ENCODE peak calls at places on chromosome 14, in four cellular contexts. I is lower leg skin, X is fibroblast of lung, H is astrocyte of the cerebellum. B is an unnamed sample.

GRCh38 chr14:78424311-78424710 is 254.1 kb downstream of the NRXN3 start:
- DNase-seq in I (no peak), X (no peak), H (no peak), B (no peak)

GRCh38 chr14:53035796-53036195 is 84.9 kb upstream of the FERMT2 start:
- DNase-seq in I (no peak), X (peak), H (no peak), B (peak)

GRCh38 chr14:101027966-101028365 is 124.4 kb upstream of the RTL1 start:
- DNase-seq in I (peak), X (no peak), H (no peak), B (no peak)

GRCh38 chr14:77598366-77599050 is 17.9 kb downstream of the SPTLC2 start:
- DNase-seq in I (no peak), X (no peak), H (no peak), B (no peak)

GRCh38 chr14:76844223-76844622 is 18.0 kb downstream of the LRRC74A start:
- DNase-seq in I (peak), X (peak), H (no peak), B (no peak)

GRCh38 chr14:64410084-64410774 is 22.1 kb downstream of the MTHFD1 start:
- DNase-seq in I (peak), X (peak), H (no peak), B (peak)

GRCh38 chr14:52299692-52300278 is 14.3 kb upstream of the PTGER2 start:
- DNase-seq in I (no peak), X (peak), H (no peak), B (peak)

GRCh38 chr14:101810897-101811620 is 49.5 kb downstream of the PPP2R5C start:
- DNase-seq in I (no peak), X (peak), H (no peak), B (peak)

GRCh38 chr14:99215277-99215676 is 56.7 kb downstream of the BCL11B start:
- DNase-seq in I (no peak), X (peak), H (peak), B (peak)

GRCh38 chr14:102711207-102711606 is 66.0 kb upstream of the TRAF3 start:
- DNase-seq in I (no peak), X (no peak), H (no peak), B (no peak)

GRCh38 chr14:24456980-24457379 is 14.4 kb upstream of the SDR39U1 start:
- DNase-seq in I (peak), X (peak), H (no peak), B (no peak)

GRCh38 chr14:105497671-105498429 is 6.8 kb downstream of the TEDC1 start:
- DNase-seq in I (no peak), X (no peak), H (no peak), B (no peak)

GRCh38 chr14:81589381-81590065 is 55.9 kb upstream of the SEL1L start:
- DNase-seq in I (no peak), X (no peak), H (no peak), B (no peak)

GRCh38 chr14:102951034-102951433 is 28.6 kb downstream of the AMN start:
- DNase-seq in I (no peak), X (no peak), H (no peak), B (no peak)

GRCh38 chr14:69004731-69005431 is 25.8 kb upstream of the ACTN1 start:
- DNase-seq in I (no peak), X (peak), H (no peak), B (no peak)

GRCh38 chr14:83425138-83425537 is 1891.5 kb upstream of the SEL1L start:
- DNase-seq in I (no peak), X (peak), H (peak), B (peak)

GRCh38 chr14:96797943-96798349 is 764 bp downstream of the VRK1 start:
- DNase-seq in I (no peak), X (no peak), H (no peak), B (peak)

GRCh38 chr14:103725739-103726395 is 10.3 kb downstream of the ZFYVE21 start:
- DNase-seq in I (no peak), X (no peak), H (no peak), B (no peak)

GRCh38 chr14:96581902-96582640 is 79.9 kb downstream of the PAPOLA start:
- DNase-seq in I (peak), X (no peak), H (no peak), B (no peak)

GRCh38 chr14:23831591-23831990 is 122.0 kb upstream of the DHRS4 start:
- DNase-seq in I (no peak), X (no peak), H (no peak), B (no peak)

DNA sequence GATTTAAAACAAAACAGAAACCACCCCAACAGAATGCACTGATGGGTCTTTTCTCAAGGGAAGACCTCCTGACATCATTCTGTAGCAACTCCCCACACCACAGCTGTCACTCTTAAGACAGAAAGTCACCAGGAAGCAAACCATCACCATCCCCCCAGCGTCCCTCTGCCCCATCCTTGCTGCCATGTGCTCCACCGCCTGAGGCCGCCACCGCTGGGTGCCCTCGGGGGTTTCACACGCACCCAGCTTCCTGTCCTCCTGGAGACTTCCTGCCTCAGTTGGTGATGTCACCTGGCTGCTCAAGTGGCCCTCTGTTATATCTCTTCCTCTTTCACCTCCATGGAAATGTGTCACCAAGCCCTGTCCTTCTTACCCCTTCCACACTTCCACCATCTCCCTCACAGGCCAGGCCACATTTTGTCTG is 71.4 kb upstream of the GPR68 start:
- DNase-seq in I (no peak), X (no peak), H (no peak), B (no peak)
- TF ChIP-seq CTCF in I (no peak), X (no peak), H (no peak), B (no peak)

GRCh38 chr14:94540031-94540794 is 21.0 kb upstream of the SERPINA4 start:
- DNase-seq in I (peak), X (no peak), H (no peak), B (peak)

GRCh38 chr14:94532462-94532861 is 23.2 kb upstream of the SERPINA12 start:
- DNase-seq in I (no peak), X (peak), H (peak), B (no peak)

GRCh38 chr14:94538070-94538740 is 23.0 kb upstream of the SERPINA4 start:
- DNase-seq in I (peak), X (no peak), H (no peak), B (no peak)

GRCh38 chr14:94539181-94539580 is 22.1 kb upstream of the SERPINA4 start:
- DNase-seq in I (peak), X (no peak), H (no peak), B (no peak)

GRCh38 chr14:94536836-94537235 is 24.4 kb upstream of the SERPINA4 start:
- DNase-seq in I (peak), X (no peak), H (no peak), B (no peak)
- TF ChIP-seq CTCF in I (no peak), X (no peak), H (peak), B (no peak)

GRCh38 chr14:89955418-89956293 is at the start of gene TDP1:
- DNase-seq in I (peak), X (peak), H (peak), B (peak)
- TF ChIP-seq CTCF in I (no peak), X (no peak), H (no peak), B (no peak)

DNA sequence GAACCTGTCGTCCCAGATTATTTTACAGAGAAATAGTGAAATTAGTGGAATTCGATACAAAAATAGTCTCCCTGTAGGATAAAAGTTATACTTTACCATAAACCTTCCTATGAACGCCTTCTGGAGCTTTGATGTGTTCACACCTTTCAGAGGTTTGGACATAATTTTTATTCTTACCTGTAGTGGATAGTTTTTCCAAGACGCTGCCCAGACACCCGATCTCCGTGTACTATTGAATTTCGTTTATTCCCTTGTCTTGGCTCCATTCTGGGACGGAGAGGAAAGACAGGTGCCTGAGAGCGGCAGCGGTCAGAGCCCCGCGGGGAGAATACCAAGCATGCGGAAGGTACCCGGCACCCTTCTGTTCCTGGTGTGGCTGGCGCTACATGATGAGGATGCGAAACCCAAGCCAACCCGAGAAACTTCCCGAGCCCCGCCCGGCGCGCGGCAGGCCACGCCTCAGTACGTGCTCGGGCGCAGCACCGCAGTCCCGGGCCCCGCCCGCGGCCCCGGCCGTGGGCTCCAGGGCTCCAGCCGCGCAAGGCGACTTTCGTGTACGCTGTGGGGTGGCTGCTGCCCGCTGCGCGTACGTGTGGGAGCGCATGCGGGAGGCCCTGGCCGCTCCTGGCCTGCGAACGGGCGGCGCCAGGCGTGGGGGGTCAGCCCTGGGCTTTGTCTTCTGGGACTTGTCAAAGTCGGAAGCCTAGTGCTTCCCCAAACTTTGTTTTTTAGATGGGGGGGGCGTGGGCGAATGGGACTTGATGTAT is 11.3 kb upstream of the SNAPC1 start:
- DNase-seq in I (peak), X (peak), H (peak), B (peak)
- TF ChIP-seq CTCF in I (no peak), X (no peak), H (no peak), B (no peak)

GRCh38 chr14:74382231-74382630 is 34.0 kb downstream of the VRTN start:
- DNase-seq in I (no peak), X (no peak), H (no peak), B (no peak)

GRCh38 chr14:74380172-74380571 is 31.9 kb downstream of the VRTN start:
- DNase-seq in I (no peak), X (no peak), H (no peak), B (peak)

GRCh38 chr14:74380845-74381244 is 32.6 kb downstream of the VRTN start:
- DNase-seq in I (no peak), X (no peak), H (no peak), B (no peak)

GRCh38 chr14:74377976-74378690 is 29.9 kb downstream of the VRTN start:
- DNase-seq in I (no peak), X (no peak), H (no peak), B (no peak)
- TF ChIP-seq CTCF in I (no peak), X (no peak), H (no peak), B (no peak)

DNA sequence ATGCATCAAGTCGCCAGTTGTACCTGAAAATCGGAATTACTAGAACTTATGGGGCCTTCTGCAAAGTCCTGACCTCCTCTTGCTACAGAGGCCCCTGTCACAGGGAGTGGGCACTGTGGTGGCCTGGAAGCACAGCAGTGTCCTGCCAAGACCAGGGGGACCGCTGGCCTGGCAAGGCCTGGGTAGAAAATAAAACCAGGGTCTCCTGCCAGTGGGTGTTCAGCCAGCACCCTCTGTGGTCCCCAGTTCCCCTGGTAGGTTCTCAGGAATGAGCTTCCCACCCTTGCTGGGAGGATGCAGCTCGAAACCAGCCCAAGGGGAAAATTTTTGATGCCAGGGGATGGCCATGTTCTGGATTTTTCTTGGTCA is 43.9 kb downstream of the RIN3 start:
- DNase-seq in I (no peak), X (no peak), H (no peak), B (no peak)
- TF ChIP-seq CTCF in I (no peak), X (no peak), H (no peak), B (no peak)

GRCh38 chr14:72554994-72555608 is 338.8 kb downstream of the DPF3 start:
- DNase-seq in I (no peak), X (no peak), H (no peak), B (no peak)
- TF ChIP-seq CTCF in I (no peak), X (no peak), H (no peak), B (no peak)

GRCh38 chr14:106586098-106586704 is 1059.8 kb downstream of the TMEM121 start:
- DNase-seq in I (no peak), X (no peak), H (no peak), B (no peak)
- TF ChIP-seq CTCF in I (no peak), X (no peak), H (no peak), B (no peak)

B was measured in foreskin fibroblast.